ENCODE peak calls at places on chromosomes 5 and 9, in six cellular contexts. One of them, this sample, is unnamed.

GRCh38 chr5:64158827-64159226 is 6.8 kb upstream of the RNF180 start:
- DNase-seq in MM.1S: no peak
- DNase-seq in HCT116: no peak
- DNase-seq in Karpas-422: no peak
- DNase-seq in SK-N-SH: no peak
- DNase-seq in PC-3: peak; percentile 92
- DNase-seq in this sample: no peak

GRCh38 chr5:139652788-139653241 is 4.7 kb downstream of the CXXC5 start:
- DNase-seq in MM.1S: peak; percentile 20
- DNase-seq in HCT116: no peak
- DNase-seq in Karpas-422: no peak
- DNase-seq in SK-N-SH: no peak
- DNase-seq in PC-3: no peak
- DNase-seq in this sample: peak; percentile 60

GRCh38 chr5:82735160-82735789 is 341.9 kb downstream of the TMEM167A start:
- DNase-seq in MM.1S: no peak
- DNase-seq in HCT116: peak; percentile 63
- DNase-seq in Karpas-422: no peak
- DNase-seq in SK-N-SH: no peak
- DNase-seq in PC-3: peak; percentile 80
- DNase-seq in this sample: no peak

GRCh38 chr9:128120741-128121465 is 6.6 kb downstream of the PTGES2 start:
- DNase-seq in MM.1S: no peak
- DNase-seq in HCT116: no peak
- DNase-seq in Karpas-422: no peak
- DNase-seq in SK-N-SH: no peak
- DNase-seq in PC-3: no peak
- DNase-seq in this sample: no peak

GRCh38 chr9:68545033-68545705 is 4.5 kb upstream of the TMEM252 start:
- DNase-seq in MM.1S: no peak
- DNase-seq in HCT116: no peak
- DNase-seq in Karpas-422: no peak
- DNase-seq in SK-N-SH: no peak
- DNase-seq in PC-3: no peak
- DNase-seq in this sample: no peak

GRCh38 chr9:114417511-114417910 is 29.7 kb upstream of the AKNA start:
- DNase-seq in MM.1S: no peak
- DNase-seq in HCT116: no peak
- DNase-seq in Karpas-422: no peak
- DNase-seq in SK-N-SH: no peak
- DNase-seq in PC-3: peak; percentile 38
- DNase-seq in this sample: peak; percentile 87

GRCh38 chr9:99244300-99245260 is 22.5 kb downstream of the SEC61B start:
- DNase-seq in MM.1S: peak; percentile 44
- DNase-seq in HCT116: no peak
- DNase-seq in Karpas-422: no peak
- DNase-seq in SK-N-SH: no peak
- DNase-seq in PC-3: no peak
- DNase-seq in this sample: no peak

GRCh38 chr9:135562235-135562745 is 734 bp downstream of the PAEP start:
- DNase-seq in MM.1S: no peak
- DNase-seq in HCT116: no peak
- DNase-seq in Karpas-422: no peak
- DNase-seq in SK-N-SH: no peak
- DNase-seq in PC-3: no peak
- DNase-seq in this sample: no peak

GRCh38 chr5:88144219-88145040 is 124.2 kb downstream of the TMEM161B start:
- DNase-seq in MM.1S: no peak
- DNase-seq in HCT116: no peak
- DNase-seq in Karpas-422: no peak
- DNase-seq in SK-N-SH: peak; percentile 5
- DNase-seq in PC-3: no peak
- DNase-seq in this sample: no peak

GRCh38 chr9:113705306-113705937 is 170.7 kb upstream of the ZNF618 start:
- DNase-seq in MM.1S: no peak
- DNase-seq in HCT116: no peak
- DNase-seq in Karpas-422: peak; percentile 23
- DNase-seq in SK-N-SH: no peak
- DNase-seq in PC-3: no peak
- DNase-seq in this sample: no peak

GRCh38 chr9:128254855-128255759 is 20.7 kb downstream of the GOLGA2 start:
- DNase-seq in MM.1S: peak; percentile 30
- DNase-seq in HCT116: peak; percentile 16
- DNase-seq in Karpas-422: peak; percentile 85
- DNase-seq in SK-N-SH: peak; percentile 93
- DNase-seq in PC-3: peak; percentile 44
- DNase-seq in this sample: peak; percentile 76

GRCh38 chr5:169831331-169831730 is 149.0 kb downstream of the INSYN2B start:
- DNase-seq in MM.1S: no peak
- DNase-seq in HCT116: no peak
- DNase-seq in Karpas-422: no peak
- DNase-seq in SK-N-SH: no peak
- DNase-seq in PC-3: no peak
- DNase-seq in this sample: no peak

GRCh38 chr9:78707080-78707479 is 410.2 kb downstream of the PSAT1 start:
- DNase-seq in MM.1S: no peak
- DNase-seq in HCT116: no peak
- DNase-seq in Karpas-422: no peak
- DNase-seq in SK-N-SH: no peak
- DNase-seq in PC-3: no peak
- DNase-seq in this sample: no peak

GRCh38 chr5:15183520-15183919 is 311.9 kb upstream of the ANKH start:
- DNase-seq in MM.1S: no peak
- DNase-seq in HCT116: no peak
- DNase-seq in Karpas-422: no peak
- DNase-seq in SK-N-SH: no peak
- DNase-seq in PC-3: peak; percentile 21
- DNase-seq in this sample: peak; percentile 50

GRCh38 chr5:176447538-176447981 is 625 bp upstream of the FAF2 start:
- DNase-seq in MM.1S: peak; percentile 27
- DNase-seq in HCT116: no peak
- DNase-seq in Karpas-422: no peak
- DNase-seq in SK-N-SH: peak; percentile 80
- DNase-seq in PC-3: peak; percentile 17
- DNase-seq in this sample: no peak

GRCh38 chr5:370311-370958 is 48.9 kb downstream of the AHRR start:
- DNase-seq in MM.1S: no peak
- DNase-seq in HCT116: no peak
- DNase-seq in Karpas-422: no peak
- DNase-seq in SK-N-SH: no peak
- DNase-seq in PC-3: no peak
- DNase-seq in this sample: no peak

GRCh38 chr5:73968729-73969128 is 342.7 kb downstream of the ARHGEF28 start:
- DNase-seq in MM.1S: no peak
- DNase-seq in HCT116: no peak
- DNase-seq in Karpas-422: no peak
- DNase-seq in SK-N-SH: no peak
- DNase-seq in PC-3: no peak
- DNase-seq in this sample: peak; percentile 55

GRCh38 chr9:35835216-35835604 is 6.2 kb downstream of the TMEM8B start:
- DNase-seq in MM.1S: no peak
- DNase-seq in HCT116: no peak
- DNase-seq in Karpas-422: peak; percentile 70
- DNase-seq in SK-N-SH: no peak
- DNase-seq in PC-3: peak; percentile 22
- DNase-seq in this sample: peak; percentile 31

GRCh38 chr5:63055421-63055820 is 476.8 kb downstream of the LRRC70 start:
- DNase-seq in MM.1S: no peak
- DNase-seq in HCT116: no peak
- DNase-seq in Karpas-422: no peak
- DNase-seq in SK-N-SH: no peak
- DNase-seq in PC-3: peak; percentile 65
- DNase-seq in this sample: no peak

GRCh38 chr5:118990582-118990981 is 2.2 kb upstream of the DTWD2 start:
- DNase-seq in MM.1S: no peak
- DNase-seq in HCT116: no peak
- DNase-seq in Karpas-422: peak; percentile 27
- DNase-seq in SK-N-SH: no peak
- DNase-seq in PC-3: no peak
- DNase-seq in this sample: no peak

GRCh38 chr9:129336601-129337286 is 158.7 kb upstream of the IER5L start:
- DNase-seq in MM.1S: peak; percentile 41
- DNase-seq in HCT116: no peak
- DNase-seq in Karpas-422: peak; percentile 85
- DNase-seq in SK-N-SH: no peak
- DNase-seq in PC-3: no peak
- DNase-seq in this sample: peak; percentile 81

GRCh38 chr9:91896513-91897121 is 53.4 kb downstream of the ROR2 start:
- DNase-seq in MM.1S: no peak
- DNase-seq in HCT116: no peak
- DNase-seq in Karpas-422: no peak
- DNase-seq in SK-N-SH: peak; percentile 84
- DNase-seq in PC-3: no peak
- DNase-seq in this sample: peak; percentile 32

GRCh38 chr5:136516617-136517016 is 151.3 kb upstream of the TRPC7 start:
- DNase-seq in MM.1S: no peak
- DNase-seq in HCT116: no peak
- DNase-seq in Karpas-422: no peak
- DNase-seq in SK-N-SH: no peak
- DNase-seq in PC-3: no peak
- DNase-seq in this sample: no peak

GRCh38 chr5:28328691-28329090 is 1290.3 kb upstream of the CDH9 start:
- DNase-seq in MM.1S: no peak
- DNase-seq in HCT116: no peak
- DNase-seq in Karpas-422: no peak
- DNase-seq in SK-N-SH: no peak
- DNase-seq in PC-3: no peak
- DNase-seq in this sample: no peak

GRCh38 chr9:82891321-82891720 is 171.6 kb downstream of the RASEF start:
- DNase-seq in MM.1S: no peak
- DNase-seq in HCT116: no peak
- DNase-seq in Karpas-422: no peak
- DNase-seq in SK-N-SH: no peak
- DNase-seq in PC-3: no peak
- DNase-seq in this sample: no peak

GRCh38 chr9:82890865-82891264 is 172.1 kb downstream of the RASEF start:
- DNase-seq in MM.1S: no peak
- DNase-seq in HCT116: no peak
- DNase-seq in Karpas-422: no peak
- DNase-seq in SK-N-SH: no peak
- DNase-seq in PC-3: no peak
- DNase-seq in this sample: no peak

GRCh38 chr9:82890401-82890800 is 172.5 kb downstream of the RASEF start:
- DNase-seq in MM.1S: no peak
- DNase-seq in HCT116: no peak
- DNase-seq in Karpas-422: no peak
- DNase-seq in SK-N-SH: no peak
- DNase-seq in PC-3: no peak
- DNase-seq in this sample: no peak

DNA sequence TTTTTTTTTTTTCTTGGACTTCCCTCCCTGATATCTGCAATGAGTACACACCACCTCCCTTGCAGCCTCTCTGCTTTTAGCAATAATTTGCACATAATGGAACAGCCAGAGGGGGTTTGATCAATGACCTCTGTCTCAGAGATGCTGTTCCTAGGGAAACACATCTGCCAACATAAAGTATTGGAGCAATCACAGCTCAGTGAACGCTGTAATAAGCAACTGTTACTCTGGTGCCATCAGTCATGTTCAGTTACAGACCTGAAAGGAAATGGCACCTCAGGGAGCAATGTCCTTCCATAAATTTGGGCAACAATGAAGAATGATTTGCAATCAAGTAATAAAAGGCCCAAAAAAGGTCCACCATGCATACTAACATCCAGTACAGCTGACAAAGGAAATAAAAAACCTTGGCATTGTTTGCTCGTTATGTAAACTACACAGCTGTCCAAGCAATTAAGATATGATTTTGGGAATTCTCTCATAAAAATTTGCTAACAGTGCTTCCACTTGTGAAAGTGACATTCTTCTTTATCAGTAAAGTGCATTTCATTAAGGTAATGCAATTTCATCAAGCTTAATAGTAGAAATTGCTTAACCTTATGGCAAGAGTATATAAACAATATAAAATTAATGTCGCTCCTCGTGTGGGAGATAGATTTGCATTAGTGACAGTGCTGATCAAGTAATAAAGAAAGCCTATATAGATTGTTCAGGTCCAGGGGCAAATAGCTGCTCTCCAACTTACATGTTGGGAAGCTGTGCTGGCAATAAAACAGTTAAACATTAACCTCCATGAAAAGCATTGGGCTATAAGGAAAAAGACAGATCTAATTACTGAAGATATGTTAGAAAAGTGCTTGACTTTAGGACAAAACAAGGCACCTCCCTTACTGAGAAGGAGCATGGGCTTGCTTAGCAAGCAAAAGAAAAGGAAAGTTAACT is 167.7 kb downstream of the RASEF start:
- DNase-seq in MM.1S: no peak
- DNase-seq in HCT116: no peak
- DNase-seq in Karpas-422: no peak
- DNase-seq in SK-N-SH: peak; percentile 41
- DNase-seq in PC-3: no peak
- DNase-seq in this sample: no peak
- H3K9me2 ChIP-seq in MM.1S: no peaks in the 10 kb centered on the region
- H3K9me2 ChIP-seq in HCT116: no peaks in the 10 kb centered on the region
- H3K9me2 ChIP-seq in Karpas-422: no peaks in the 10 kb centered on the region
- H3K9me2 ChIP-seq in SK-N-SH: no peaks in the 10 kb centered on the region
- H3K9me2 ChIP-seq in PC-3: no peaks in the 10 kb centered on the region
- H3K9me2 ChIP-seq in this sample: no peaks in the 10 kb centered on the region

GRCh38 chr9:133715866-133716563 is 22.1 kb downstream of the SARDH start:
- DNase-seq in MM.1S: no peak
- DNase-seq in HCT116: no peak
- DNase-seq in Karpas-422: peak; percentile 73
- DNase-seq in SK-N-SH: peak; percentile 85
- DNase-seq in PC-3: no peak
- DNase-seq in this sample: no peak
- H3K9ac ChIP-seq in MM.1S: no peak overlapping the region
- H3K9ac ChIP-seq in HCT116: no peak overlapping the region
- H3K9ac ChIP-seq in Karpas-422: no peak overlapping the region
- H3K9ac ChIP-seq in SK-N-SH: peak overlapping the region; percentile 65
- H3K9ac ChIP-seq in PC-3: no peak overlapping the region
- H3K9ac ChIP-seq in this sample: no peak overlapping the region

GRCh38 chr9:82893549-82893948 is 169.4 kb downstream of the RASEF start:
- DNase-seq in MM.1S: no peak
- DNase-seq in HCT116: no peak
- DNase-seq in Karpas-422: no peak
- DNase-seq in SK-N-SH: no peak
- DNase-seq in PC-3: no peak
- DNase-seq in this sample: no peak
- H3K9me2 ChIP-seq in MM.1S: no peaks in the 10 kb centered on the region
- H3K9me2 ChIP-seq in HCT116: no peaks in the 10 kb centered on the region
- H3K9me2 ChIP-seq in Karpas-422: no peaks in the 10 kb centered on the region
- H3K9me2 ChIP-seq in SK-N-SH: no peaks in the 10 kb centered on the region
- H3K9me2 ChIP-seq in PC-3: no peaks in the 10 kb centered on the region
- H3K9me2 ChIP-seq in this sample: no peaks in the 10 kb centered on the region

DNA sequence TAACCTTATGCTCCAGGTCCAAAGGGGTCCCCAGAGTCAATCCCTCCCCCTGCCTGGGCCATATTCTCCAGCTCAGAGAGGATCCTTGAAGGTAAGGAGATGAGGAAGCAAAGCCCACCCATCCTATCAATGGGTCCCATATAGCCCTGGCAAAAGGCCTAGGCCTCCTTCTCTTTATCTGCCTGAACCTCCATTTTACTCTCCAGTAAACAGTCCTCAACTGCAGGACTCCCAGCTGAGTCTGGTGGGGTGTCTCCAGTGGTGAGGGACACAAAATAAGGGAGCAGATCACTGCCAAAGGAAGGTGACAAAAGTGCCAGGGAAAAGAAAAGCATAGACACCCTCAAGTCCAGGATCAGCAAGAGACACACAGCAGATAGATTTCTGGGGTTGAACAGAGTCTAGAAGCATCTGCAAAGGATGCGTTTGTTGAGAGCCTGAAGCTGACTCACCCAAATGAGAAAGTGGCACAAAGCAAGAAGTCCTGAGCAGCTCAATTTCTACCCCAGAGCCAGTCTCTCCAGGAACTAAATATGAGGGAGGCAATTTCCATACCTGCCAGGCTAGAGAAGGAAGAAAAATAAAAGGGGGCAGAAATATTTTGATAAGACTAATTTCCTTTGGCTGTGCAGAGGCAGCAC is 2.7 kb upstream of the EBF1 start:
- DNase-seq in MM.1S: no peak
- DNase-seq in HCT116: no peak
- DNase-seq in Karpas-422: peak; percentile 66
- DNase-seq in SK-N-SH: no peak
- DNase-seq in PC-3: no peak
- DNase-seq in this sample: peak; percentile 60
- H3K9ac ChIP-seq in MM.1S: no peak overlapping the region
- H3K9ac ChIP-seq in HCT116: no peak overlapping the region
- H3K9ac ChIP-seq in Karpas-422: peak overlapping the region; percentile 99
- H3K9ac ChIP-seq in SK-N-SH: no peak overlapping the region
- H3K9ac ChIP-seq in PC-3: no peak overlapping the region
- H3K9ac ChIP-seq in this sample: no peak overlapping the region